ENCODE peak calls at places on chromosome 22, in five cellular contexts. One of them, this sample, is unnamed.

GRCh38 chr22:45823331-45823730 is 151.7 kb downstream of the ATXN10 start:
- DNase-seq in A549: no peak
- DNase-seq in body of pancreas: no peak
- DNase-seq in uterus: no peak
- DNase-seq in ovary: no peak
- DNase-seq in this sample: no peak

GRCh38 chr22:28025866-28026575 is 107.0 kb upstream of the PITPNB start:
- DNase-seq in A549: no peak
- DNase-seq in body of pancreas: no peak
- DNase-seq in uterus: no peak
- DNase-seq in ovary: peak
- DNase-seq in this sample: no peak

GRCh38 chr22:47997052-47997568 is 1234.7 kb downstream of the TBC1D22A start:
- DNase-seq in A549: no peak
- DNase-seq in body of pancreas: no peak
- DNase-seq in uterus: no peak
- DNase-seq in ovary: no peak
- DNase-seq in this sample: no peak

GRCh38 chr22:40451230-40451629 is 80.8 kb downstream of the SGSM3 start:
- DNase-seq in A549: no peak
- DNase-seq in body of pancreas: no peak
- DNase-seq in uterus: no peak
- DNase-seq in ovary: no peak
- DNase-seq in this sample: no peak

GRCh38 chr22:46946383-46946965 is 184.0 kb downstream of the TBC1D22A start:
- DNase-seq in A549: no peak
- DNase-seq in body of pancreas: no peak
- DNase-seq in uterus: no peak
- DNase-seq in ovary: no peak
- DNase-seq in this sample: no peak

GRCh38 chr22:39384750-39385480 is 14.7 kb upstream of the TAB1 start:
- DNase-seq in A549: peak
- DNase-seq in body of pancreas: no peak
- DNase-seq in uterus: no peak
- DNase-seq in ovary: no peak
- DNase-seq in this sample: no peak

GRCh38 chr22:46238541-46238940 is 11.6 kb downstream of the CDPF1 start:
- DNase-seq in A549: no peak
- DNase-seq in body of pancreas: no peak
- DNase-seq in uterus: no peak
- DNase-seq in ovary: no peak
- DNase-seq in this sample: no peak

GRCh38 chr22:33400061-33400840 is 342.1 kb upstream of the SYN3 start:
- DNase-seq in A549: no peak
- DNase-seq in body of pancreas: no peak
- DNase-seq in uterus: no peak
- DNase-seq in ovary: no peak
- DNase-seq in this sample: no peak

GRCh38 chr22:27489265-27489675 is 312.3 kb downstream of the MN1 start:
- DNase-seq in A549: peak
- DNase-seq in body of pancreas: peak
- DNase-seq in uterus: no peak
- DNase-seq in ovary: no peak
- DNase-seq in this sample: no peak

GRCh38 chr22:39135092-39135896 is 17.2 kb downstream of the CBX7 start:
- DNase-seq in A549: peak
- DNase-seq in body of pancreas: peak
- DNase-seq in uterus: no peak
- DNase-seq in ovary: peak
- DNase-seq in this sample: peak

GRCh38 chr22:41446639-41447434 is at the start of gene TOB2:
- DNase-seq in A549: peak
- DNase-seq in body of pancreas: peak
- DNase-seq in uterus: peak
- DNase-seq in ovary: peak
- DNase-seq in this sample: peak

GRCh38 chr22:36431977-36432376 is 44.2 kb upstream of the MYH9 start:
- DNase-seq in A549: no peak
- DNase-seq in body of pancreas: no peak
- DNase-seq in uterus: no peak
- DNase-seq in ovary: no peak
- DNase-seq in this sample: no peak

GRCh38 chr22:24093855-24094254 is 82.8 kb downstream of the CABIN1 start:
- DNase-seq in A549: peak
- DNase-seq in body of pancreas: peak
- DNase-seq in uterus: no peak
- DNase-seq in ovary: no peak
- DNase-seq in this sample: no peak

GRCh38 chr22:26798433-26799065 is 141.2 kb downstream of the MIAT start:
- DNase-seq in A549: no peak
- DNase-seq in body of pancreas: no peak
- DNase-seq in uterus: no peak
- DNase-seq in ovary: no peak
- DNase-seq in this sample: no peak

GRCh38 chr22:26666035-26666338 is 8.6 kb downstream of the MIAT start:
- DNase-seq in A549: no peak
- DNase-seq in body of pancreas: no peak
- DNase-seq in uterus: no peak
- DNase-seq in ovary: no peak
- DNase-seq in this sample: no peak

GRCh38 chr22:39314251-39314971 is 5.0 kb downstream of the RPL3 start:
- DNase-seq in A549: no peak
- DNase-seq in body of pancreas: peak
- DNase-seq in uterus: no peak
- DNase-seq in ovary: no peak
- DNase-seq in this sample: peak

GRCh38 chr22:32617271-32617670 is 142.7 kb downstream of the FBXO7 start:
- DNase-seq in A549: no peak
- DNase-seq in body of pancreas: no peak
- DNase-seq in uterus: peak
- DNase-seq in ovary: no peak
- DNase-seq in this sample: no peak

GRCh38 chr22:45502215-45503070 is at the start of gene FBLN1:
- DNase-seq in A549: peak
- DNase-seq in body of pancreas: no peak
- DNase-seq in uterus: peak
- DNase-seq in ovary: peak
- DNase-seq in this sample: peak

GRCh38 chr22:46484861-46485595 is 52.4 kb downstream of the CELSR1 start:
- DNase-seq in A549: peak
- DNase-seq in body of pancreas: no peak
- DNase-seq in uterus: no peak
- DNase-seq in ovary: no peak
- DNase-seq in this sample: no peak

GRCh38 chr22:49848690-49849160 is 4.9 kb upstream of the ZBED4 start:
- DNase-seq in A549: no peak
- DNase-seq in body of pancreas: no peak
- DNase-seq in uterus: no peak
- DNase-seq in ovary: no peak
- DNase-seq in this sample: no peak

GRCh38 chr22:29096736-29097669 is 24.2 kb downstream of the KREMEN1 start:
- DNase-seq in A549: no peak
- DNase-seq in body of pancreas: peak
- DNase-seq in uterus: no peak
- DNase-seq in ovary: no peak
- DNase-seq in this sample: peak

GRCh38 chr22:25366876-25367466 is 147.5 kb downstream of the CRYBB2 start:
- DNase-seq in A549: no peak
- DNase-seq in body of pancreas: no peak
- DNase-seq in uterus: no peak
- DNase-seq in ovary: no peak
- DNase-seq in this sample: peak

GRCh38 chr22:46390652-46391301 is 55.3 kb downstream of the TRMU start:
- DNase-seq in A549: no peak
- DNase-seq in body of pancreas: peak
- DNase-seq in uterus: no peak
- DNase-seq in ovary: peak
- DNase-seq in this sample: peak

GRCh38 chr22:16955678-16956210 is 52.3 kb downstream of the GAB4 start:
- DNase-seq in A549: no peak
- DNase-seq in body of pancreas: no peak
- DNase-seq in uterus: no peak
- DNase-seq in ovary: no peak
- DNase-seq in this sample: no peak

GRCh38 chr22:21590809-21591641 is 23.5 kb downstream of the UBE2L3 start:
- DNase-seq in A549: no peak
- DNase-seq in body of pancreas: no peak
- DNase-seq in uterus: no peak
- DNase-seq in ovary: no peak
- DNase-seq in this sample: no peak

GRCh38 chr22:28008056-28008455 is 89.0 kb upstream of the PITPNB start:
- DNase-seq in A549: no peak
- DNase-seq in body of pancreas: no peak
- DNase-seq in uterus: no peak
- DNase-seq in ovary: no peak
- DNase-seq in this sample: no peak

GRCh38 chr22:44550666-44551491 is 52.8 kb upstream of the RTL6 start:
- DNase-seq in A549: peak
- DNase-seq in body of pancreas: peak
- DNase-seq in uterus: peak
- DNase-seq in ovary: peak
- DNase-seq in this sample: peak

GRCh38 chr22:50078761-50079160 is 6.5 kb downstream of the MLC1 start:
- DNase-seq in A549: no peak
- DNase-seq in body of pancreas: no peak
- DNase-seq in uterus: no peak
- DNase-seq in ovary: no peak
- DNase-seq in this sample: no peak

GRCh38 chr22:47600791-47601400 is 838.4 kb downstream of the TBC1D22A start:
- DNase-seq in A549: no peak
- DNase-seq in body of pancreas: no peak
- DNase-seq in uterus: no peak
- DNase-seq in ovary: no peak
- DNase-seq in this sample: no peak

GRCh38 chr22:39725351-39726035 is 154.9 kb downstream of the CACNA1I start:
- DNase-seq in A549: no peak
- DNase-seq in body of pancreas: no peak
- DNase-seq in uterus: no peak
- DNase-seq in ovary: no peak
- DNase-seq in this sample: no peak

GRCh38 chr22:23608583-23608982 is 23.5 kb downstream of the DRICH1 start:
- DNase-seq in A549: no peak
- DNase-seq in body of pancreas: no peak
- DNase-seq in uterus: no peak
- DNase-seq in ovary: no peak
- DNase-seq in this sample: no peak

GRCh38 chr22:26617251-26618199 is at the start of gene CRYBB1:
- DNase-seq in A549: no peak
- DNase-seq in body of pancreas: no peak
- DNase-seq in uterus: no peak
- DNase-seq in ovary: no peak
- DNase-seq in this sample: peak

GRCh38 chr22:33328789-33329296 is 270.7 kb upstream of the SYN3 start:
- DNase-seq in A549: peak
- DNase-seq in body of pancreas: no peak
- DNase-seq in uterus: no peak
- DNase-seq in ovary: no peak
- DNase-seq in this sample: no peak

DNA sequence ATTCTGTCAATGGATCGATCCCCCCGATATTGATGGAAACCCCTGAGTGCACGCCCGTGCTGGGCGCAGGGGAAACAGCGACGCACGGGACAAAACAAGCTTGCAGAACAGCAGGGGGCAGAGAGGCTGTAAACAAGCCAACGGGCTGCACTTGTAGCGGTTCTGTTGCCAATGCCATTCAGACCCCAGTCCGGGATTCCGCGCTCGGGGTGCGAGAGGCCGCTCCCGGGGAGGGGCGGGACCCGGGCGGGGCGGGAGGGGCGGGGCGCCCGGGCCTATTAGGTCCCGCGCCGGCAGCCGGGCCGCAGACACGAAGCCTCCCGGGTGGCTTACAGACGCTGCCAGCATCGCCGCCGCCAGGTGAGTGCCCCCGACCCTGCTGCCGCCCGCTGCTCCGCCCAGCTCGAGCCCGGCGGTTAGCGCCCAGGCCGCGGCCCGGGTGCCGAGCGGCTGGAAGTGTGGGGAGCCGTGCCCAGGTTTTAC is at the start of gene BIK:
- DNase-seq in A549: peak
- DNase-seq in body of pancreas: peak
- DNase-seq in uterus: no peak
- DNase-seq in ovary: peak
- DNase-seq in this sample: no peak
- TF ChIP-seq POLR2A in A549: no peak
- TF ChIP-seq POLR2A in body of pancreas: peak
- TF ChIP-seq POLR2A in uterus: no peak
- TF ChIP-seq POLR2A in ovary: no peak
- TF ChIP-seq POLR2A in this sample: no peak

GRCh38 chr22:31102441-31103081 is 4.8 kb downstream of the SELENOM start:
- DNase-seq in A549: peak
- DNase-seq in body of pancreas: peak
- DNase-seq in uterus: peak
- DNase-seq in ovary: peak
- DNase-seq in this sample: no peak
- TF ChIP-seq POLR2A in A549: no peak
- TF ChIP-seq POLR2A in body of pancreas: no peak
- TF ChIP-seq POLR2A in uterus: peak
- TF ChIP-seq POLR2A in ovary: no peak
- TF ChIP-seq POLR2A in this sample: no peak

DNA sequence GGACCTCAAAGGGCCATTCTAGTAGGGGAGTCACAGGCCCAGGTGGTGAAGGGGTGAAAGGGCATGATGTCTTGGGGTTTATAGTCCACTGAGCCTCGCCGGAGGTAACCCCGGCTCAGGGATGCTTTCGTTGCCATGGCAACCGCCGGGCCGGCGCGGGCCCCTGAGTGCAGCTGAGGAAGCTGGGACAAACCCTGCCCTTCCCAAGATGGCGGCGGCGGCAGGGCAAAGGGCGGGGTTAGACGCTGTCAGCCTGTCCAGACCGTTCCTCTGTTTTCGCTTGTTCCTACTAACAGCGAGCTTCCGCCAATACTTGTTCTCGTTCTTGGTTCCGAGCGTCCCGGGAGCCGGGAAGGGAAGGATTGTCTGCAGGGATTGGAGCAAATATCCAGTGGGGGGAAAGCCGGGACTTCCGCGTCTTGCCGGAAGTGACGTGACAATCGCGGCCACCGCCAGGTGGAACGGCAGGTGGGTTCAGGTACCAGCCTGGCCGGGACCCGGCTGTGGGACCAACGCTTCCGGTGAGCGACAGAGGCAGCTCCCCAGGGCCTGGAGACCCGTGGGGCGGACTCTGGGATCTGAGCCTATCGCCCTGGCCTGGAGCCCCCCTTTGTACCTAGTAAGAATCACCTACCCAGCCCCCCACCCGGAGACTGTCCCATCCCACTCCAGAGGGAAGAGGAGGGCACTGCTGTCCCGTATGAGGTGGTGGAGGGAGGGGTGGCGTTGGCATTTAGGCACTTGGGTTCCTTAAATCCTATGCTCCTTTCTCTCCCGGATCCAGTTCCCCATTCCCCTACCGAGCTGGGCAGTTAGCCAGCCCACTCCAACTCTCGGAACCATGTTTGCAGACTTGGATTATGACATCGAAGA is at the start of gene PICK1:
- DNase-seq in A549: peak
- DNase-seq in body of pancreas: peak
- DNase-seq in uterus: peak
- DNase-seq in ovary: peak
- DNase-seq in this sample: peak
- TF ChIP-seq POLR2A in A549: peak
- TF ChIP-seq POLR2A in body of pancreas: peak
- TF ChIP-seq POLR2A in uterus: no peak
- TF ChIP-seq POLR2A in ovary: peak
- TF ChIP-seq POLR2A in this sample: no peak

GRCh38 chr22:19940536-19941364 is 822 bp upstream of the COMT start:
- DNase-seq in A549: no peak
- DNase-seq in body of pancreas: no peak
- DNase-seq in uterus: no peak
- DNase-seq in ovary: peak
- DNase-seq in this sample: no peak
- TF ChIP-seq POLR2A in A549: no peak
- TF ChIP-seq POLR2A in body of pancreas: no peak
- TF ChIP-seq POLR2A in uterus: no peak
- TF ChIP-seq POLR2A in ovary: no peak
- TF ChIP-seq POLR2A in this sample: no peak